ENCODE peak calls at places on chromosomes 1 and 21, in ten cellular contexts. P is T-helper 2 cell; Q is stimulated activated CD4-positive, alpha-beta T cell treated with anti-CD3 and anti-CD28 coated beads, Interleukin-1b, Interleukin-23, amount 100 ng/mL, for 24 hours; C is esophagus squamous epithelium; V is stimulated activated CD8-positive, alpha-beta memory T cell treated with anti-CD3 and anti-CD28 coated beads, Interleukin-15, amount 100 ng/mL, for 1 hour; B is effector memory CD8-positive, alpha-beta T cell; Y is cardiac fibroblast; U is activated CD4-positive, alpha-beta T cell treated with anti-CD3 and anti-CD28 coated beads for 48 hours; H is HTR-8/SVneo; F is BE2C. N is an unnamed sample.
A peak's percentile ranks its signal among the peaks of the same experiment; 100 is the strongest.

GRCh38 chr1:226679853-226680516 is 59.1 kb downstream of the ITPKB start:
- DNase-seq in P (peak; percentile 75), Q (peak; percentile 73), C (no peak), V (peak; percentile 75), B (peak; percentile 50), Y (peak; percentile 38), U (peak; percentile 85), H (no peak), F (peak; percentile 67), N (peak; percentile 79)

GRCh38 chr1:246110343-246111219 is 396.5 kb downstream of the SMYD3 start:
- DNase-seq in P (no peak), Q (no peak), C (no peak), V (no peak), B (no peak), Y (peak; percentile 18), U (no peak), H (no peak), F (peak; percentile 92), N (no peak)

GRCh38 chr1:206839857-206840256 is 25.6 kb upstream of the IL20 start:
- DNase-seq in P (no peak), Q (no peak), C (no peak), V (no peak), B (no peak), Y (peak; percentile 66), U (no peak), H (peak; percentile 83), F (no peak), N (no peak)

GRCh38 chr1:31782066-31782762 is 18.1 kb upstream of the ADGRB2 start:
- DNase-seq in P (no peak), Q (no peak), C (no peak), V (no peak), B (no peak), Y (no peak), U (no peak), H (no peak), F (peak; percentile 83), N (no peak)

GRCh38 chr1:8239039-8239305 is 78.9 kb upstream of the SLC45A1 start:
- DNase-seq in P (no peak), Q (no peak), C (no peak), V (no peak), B (no peak), Y (peak; percentile 85), U (no peak), H (no peak), F (no peak), N (no peak)

GRCh38 chr1:215475719-215476525 is 91.2 kb upstream of the KCTD3 start:
- DNase-seq in P (no peak), Q (no peak), C (no peak), V (no peak), B (no peak), Y (peak; percentile 31), U (no peak), H (peak; percentile 62), F (no peak), N (no peak)

GRCh38 chr1:108050134-108050533 is 85.2 kb upstream of the VAV3 start:
- DNase-seq in P (no peak), Q (no peak), C (no peak), V (no peak), B (no peak), Y (no peak), U (no peak), H (no peak), F (no peak), N (no peak)

GRCh38 chr21:26833460-26833939 is 11.7 kb downstream of the ADAMTS1 start:
- DNase-seq in P (no peak), Q (no peak), C (no peak), V (no peak), B (no peak), Y (peak; percentile 52), U (no peak), H (no peak), F (no peak), N (no peak)

GRCh38 chr1:179807691-179808485 is 64.8 kb downstream of the FAM163A start:
- DNase-seq in P (no peak), Q (no peak), C (no peak), V (no peak), B (no peak), Y (peak; percentile 95), U (no peak), H (no peak), F (no peak), N (no peak)

GRCh38 chr1:42747125-42747524 is 7.1 kb upstream of the CLDN19 start:
- DNase-seq in P (peak; percentile 37), Q (no peak), C (no peak), V (peak; percentile 12), B (peak; percentile 29), Y (peak; percentile 15), U (peak; percentile 55), H (no peak), F (peak; percentile 67), N (peak; percentile 22)

GRCh38 chr1:20216574-20216973 is 30.3 kb upstream of the PLA2G2C start:
- DNase-seq in P (no peak), Q (no peak), C (no peak), V (no peak), B (no peak), Y (peak; percentile 39), U (peak; percentile 27), H (no peak), F (no peak), N (no peak)

N was measured in T follicular helper cell.